ENCODE peak calls at places on chromosomes 6 and 20, in ten cellular contexts. One of them, this sample, is unnamed.
A peak's percentile ranks its signal among the peaks of the same experiment; 100 is the strongest.

GRCh38 chr20:13626724-13627123 is 12.0 kb downstream of the TASP1 start:
- DNase-seq in K562: no peak
- DNase-seq in cardiac muscle cell: no peak
- DNase-seq in psoas muscle: no peak
- DNase-seq in fibroblast of lung: no peak
- DNase-seq in aorta: no peak
- DNase-seq in left ventricle myocardium inferior: no peak
- DNase-seq in GM23248: no peak
- DNase-seq in pancreas: no peak
- DNase-seq in SK-N-SH: no peak
- DNase-seq in this sample: no peak

GRCh38 chr6:145015739-145016558 is 719.4 kb downstream of the EPM2A start:
- DNase-seq in K562: no peak
- DNase-seq in cardiac muscle cell: no peak
- DNase-seq in psoas muscle: no peak
- DNase-seq in fibroblast of lung: peak; percentile 97
- DNase-seq in aorta: no peak
- DNase-seq in left ventricle myocardium inferior: no peak
- DNase-seq in GM23248: peak; percentile 95
- DNase-seq in pancreas: no peak
- DNase-seq in SK-N-SH: no peak
- DNase-seq in this sample: no peak

GRCh38 chr6:142011156-142011555 is 121.6 kb upstream of the GJE1 start:
- DNase-seq in K562: no peak
- DNase-seq in cardiac muscle cell: no peak
- DNase-seq in psoas muscle: no peak
- DNase-seq in fibroblast of lung: peak; percentile 61
- DNase-seq in aorta: no peak
- DNase-seq in left ventricle myocardium inferior: no peak
- DNase-seq in GM23248: peak; percentile 51
- DNase-seq in pancreas: no peak
- DNase-seq in SK-N-SH: no peak
- DNase-seq in this sample: no peak

GRCh38 chr20:52972965-52973819 is 1.0 kb downstream of the TSHZ2 start:
- DNase-seq in K562: no peak
- DNase-seq in cardiac muscle cell: peak; percentile 69
- DNase-seq in psoas muscle: peak; percentile 21
- DNase-seq in fibroblast of lung: no peak
- DNase-seq in aorta: no peak
- DNase-seq in left ventricle myocardium inferior: peak; percentile 14
- DNase-seq in GM23248: peak; percentile 56
- DNase-seq in pancreas: peak; percentile 18
- DNase-seq in SK-N-SH: peak; percentile 78
- DNase-seq in this sample: peak; percentile 54

GRCh38 chr20:2206957-2207769 is 88.6 kb upstream of the TGM3 start:
- DNase-seq in K562: peak; percentile 34
- DNase-seq in cardiac muscle cell: peak; percentile 89
- DNase-seq in psoas muscle: peak; percentile 76
- DNase-seq in fibroblast of lung: peak; percentile 54
- DNase-seq in aorta: peak; percentile 92
- DNase-seq in left ventricle myocardium inferior: peak; percentile 69
- DNase-seq in GM23248: peak; percentile 88
- DNase-seq in pancreas: peak; percentile 83
- DNase-seq in SK-N-SH: peak; percentile 93
- DNase-seq in this sample: peak; percentile 69

GRCh38 chr20:24670981-24671380 is 201.6 kb downstream of the SYNDIG1 start:
- DNase-seq in K562: no peak
- DNase-seq in cardiac muscle cell: no peak
- DNase-seq in psoas muscle: no peak
- DNase-seq in fibroblast of lung: no peak
- DNase-seq in aorta: no peak
- DNase-seq in left ventricle myocardium inferior: no peak
- DNase-seq in GM23248: no peak
- DNase-seq in pancreas: no peak
- DNase-seq in SK-N-SH: no peak
- DNase-seq in this sample: no peak

GRCh38 chr6:157714153-157714490 is 108.9 kb upstream of the SNX9 start:
- DNase-seq in K562: no peak
- DNase-seq in cardiac muscle cell: peak; percentile 15
- DNase-seq in psoas muscle: no peak
- DNase-seq in fibroblast of lung: peak; percentile 80
- DNase-seq in aorta: no peak
- DNase-seq in left ventricle myocardium inferior: no peak
- DNase-seq in GM23248: peak; percentile 84
- DNase-seq in pancreas: no peak
- DNase-seq in SK-N-SH: no peak
- DNase-seq in this sample: no peak

GRCh38 chr6:140401666-140402255 is 1027.3 kb upstream of the CITED2 start:
- DNase-seq in K562: no peak
- DNase-seq in cardiac muscle cell: no peak
- DNase-seq in psoas muscle: no peak
- DNase-seq in fibroblast of lung: peak; percentile 64
- DNase-seq in aorta: no peak
- DNase-seq in left ventricle myocardium inferior: no peak
- DNase-seq in GM23248: peak; percentile 30
- DNase-seq in pancreas: no peak
- DNase-seq in SK-N-SH: no peak
- DNase-seq in this sample: no peak

GRCh38 chr6:150813319-150813992 is 52.0 kb upstream of the MTHFD1L start:
- DNase-seq in K562: no peak
- DNase-seq in cardiac muscle cell: no peak
- DNase-seq in psoas muscle: no peak
- DNase-seq in fibroblast of lung: peak; percentile 74
- DNase-seq in aorta: no peak
- DNase-seq in left ventricle myocardium inferior: no peak
- DNase-seq in GM23248: peak; percentile 82
- DNase-seq in pancreas: no peak
- DNase-seq in SK-N-SH: no peak
- DNase-seq in this sample: no peak

GRCh38 chr20:45821942-45822341 is 5.2 kb downstream of the TNNC2 start:
- DNase-seq in K562: no peak
- DNase-seq in cardiac muscle cell: no peak
- DNase-seq in psoas muscle: no peak
- DNase-seq in fibroblast of lung: no peak
- DNase-seq in aorta: no peak
- DNase-seq in left ventricle myocardium inferior: no peak
- DNase-seq in GM23248: no peak
- DNase-seq in pancreas: no peak
- DNase-seq in SK-N-SH: no peak
- DNase-seq in this sample: no peak

GRCh38 chr6:15674690-15675386 is 12.0 kb upstream of the DTNBP1 start:
- DNase-seq in K562: no peak
- DNase-seq in cardiac muscle cell: peak; percentile 39
- DNase-seq in psoas muscle: no peak
- DNase-seq in fibroblast of lung: no peak
- DNase-seq in aorta: no peak
- DNase-seq in left ventricle myocardium inferior: no peak
- DNase-seq in GM23248: no peak
- DNase-seq in pancreas: no peak
- DNase-seq in SK-N-SH: peak; percentile 43
- DNase-seq in this sample: peak; percentile 7

GRCh38 chr6:15675537-15676170 is 12.8 kb upstream of the DTNBP1 start:
- DNase-seq in K562: no peak
- DNase-seq in cardiac muscle cell: no peak
- DNase-seq in psoas muscle: no peak
- DNase-seq in fibroblast of lung: no peak
- DNase-seq in aorta: no peak
- DNase-seq in left ventricle myocardium inferior: no peak
- DNase-seq in GM23248: no peak
- DNase-seq in pancreas: no peak
- DNase-seq in SK-N-SH: no peak
- DNase-seq in this sample: no peak

GRCh38 chr6:15668918-15669317 is 6.1 kb upstream of the DTNBP1 start:
- DNase-seq in K562: no peak
- DNase-seq in cardiac muscle cell: no peak
- DNase-seq in psoas muscle: no peak
- DNase-seq in fibroblast of lung: no peak
- DNase-seq in aorta: no peak
- DNase-seq in left ventricle myocardium inferior: no peak
- DNase-seq in GM23248: no peak
- DNase-seq in pancreas: no peak
- DNase-seq in SK-N-SH: no peak
- DNase-seq in this sample: no peak

GRCh38 chr6:15677822-15678221 is 15.0 kb upstream of the DTNBP1 start:
- DNase-seq in K562: no peak
- DNase-seq in cardiac muscle cell: no peak
- DNase-seq in psoas muscle: no peak
- DNase-seq in fibroblast of lung: no peak
- DNase-seq in aorta: no peak
- DNase-seq in left ventricle myocardium inferior: no peak
- DNase-seq in GM23248: no peak
- DNase-seq in pancreas: no peak
- DNase-seq in SK-N-SH: no peak
- DNase-seq in this sample: peak; percentile 11

GRCh38 chr6:15672291-15672690 is 9.5 kb upstream of the DTNBP1 start:
- DNase-seq in K562: no peak
- DNase-seq in cardiac muscle cell: no peak
- DNase-seq in psoas muscle: no peak
- DNase-seq in fibroblast of lung: no peak
- DNase-seq in aorta: no peak
- DNase-seq in left ventricle myocardium inferior: no peak
- DNase-seq in GM23248: no peak
- DNase-seq in pancreas: no peak
- DNase-seq in SK-N-SH: no peak
- DNase-seq in this sample: no peak
- H3K4me1 ChIP-seq in K562: no peaks in the 10 kb centered on the region
- H3K4me1 ChIP-seq in cardiac muscle cell: no peaks in the 10 kb centered on the region
- H3K4me1 ChIP-seq in psoas muscle: peaks cover 38% of the 10 kb centered on the region
- H3K4me1 ChIP-seq in fibroblast of lung: no peaks in the 10 kb centered on the region
- H3K4me1 ChIP-seq in aorta: no peaks in the 10 kb centered on the region
- H3K4me1 ChIP-seq in left ventricle myocardium inferior: peaks cover 14% of the 10 kb centered on the region
- H3K4me1 ChIP-seq in GM23248: no peaks in the 10 kb centered on the region
- H3K4me1 ChIP-seq in pancreas: no peaks in the 10 kb centered on the region
- H3K4me1 ChIP-seq in SK-N-SH: peaks cover 14% of the 10 kb centered on the region
- H3K4me1 ChIP-seq in this sample: no peaks in the 10 kb centered on the region

DNA sequence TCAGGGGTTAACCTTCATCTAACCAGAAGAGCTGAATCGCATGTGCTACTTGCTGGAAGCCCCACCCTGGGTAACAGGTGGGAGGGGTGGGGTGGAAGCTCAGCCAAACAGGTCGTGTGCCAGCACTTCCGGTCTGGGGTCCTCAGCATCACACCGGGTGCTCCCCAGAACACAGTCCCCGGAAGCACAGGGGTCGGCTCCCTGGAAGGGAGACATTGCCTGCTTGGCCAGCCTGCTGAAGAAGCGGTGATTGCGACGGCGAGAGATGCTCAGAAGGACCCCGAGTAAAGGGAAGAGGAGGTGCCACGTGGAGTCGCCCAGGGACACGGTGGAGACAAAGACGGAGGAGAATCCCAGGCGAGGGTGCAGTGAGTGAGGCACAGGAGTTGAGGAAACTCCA is 36.5 kb downstream of the MYT1 start:
- DNase-seq in K562: no peak
- DNase-seq in cardiac muscle cell: no peak
- DNase-seq in psoas muscle: no peak
- DNase-seq in fibroblast of lung: no peak
- DNase-seq in aorta: no peak
- DNase-seq in left ventricle myocardium inferior: no peak
- DNase-seq in GM23248: no peak
- DNase-seq in pancreas: no peak
- DNase-seq in SK-N-SH: no peak
- DNase-seq in this sample: no peak
- H3K4me1 ChIP-seq in K562: peaks cover 13% of the 10 kb centered on the region
- H3K4me1 ChIP-seq in cardiac muscle cell: no peaks in the 10 kb centered on the region
- H3K4me1 ChIP-seq in psoas muscle: no peaks in the 10 kb centered on the region
- H3K4me1 ChIP-seq in fibroblast of lung: no peaks in the 10 kb centered on the region
- H3K4me1 ChIP-seq in aorta: no peaks in the 10 kb centered on the region
- H3K4me1 ChIP-seq in left ventricle myocardium inferior: no peaks in the 10 kb centered on the region
- H3K4me1 ChIP-seq in GM23248: no peaks in the 10 kb centered on the region
- H3K4me1 ChIP-seq in pancreas: no peaks in the 10 kb centered on the region
- H3K4me1 ChIP-seq in SK-N-SH: peaks cover 26% of the 10 kb centered on the region
- H3K4me1 ChIP-seq in this sample: peaks cover 11% of the 10 kb centered on the region

GRCh38 chr6:26379236-26380139 is 3.4 kb upstream of the BTN2A2 start:
- DNase-seq in K562: no peak
- DNase-seq in cardiac muscle cell: no peak
- DNase-seq in psoas muscle: no peak
- DNase-seq in fibroblast of lung: no peak
- DNase-seq in aorta: no peak
- DNase-seq in left ventricle myocardium inferior: no peak
- DNase-seq in GM23248: no peak
- DNase-seq in pancreas: no peak
- DNase-seq in SK-N-SH: no peak
- DNase-seq in this sample: no peak
- H3K4me1 ChIP-seq in K562: peaks cover 13% of the 10 kb centered on the region
- H3K4me1 ChIP-seq in cardiac muscle cell: no peaks in the 10 kb centered on the region
- H3K4me1 ChIP-seq in psoas muscle: no peaks in the 10 kb centered on the region
- H3K4me1 ChIP-seq in fibroblast of lung: peaks cover 2% of the 10 kb centered on the region
- H3K4me1 ChIP-seq in aorta: no peaks in the 10 kb centered on the region
- H3K4me1 ChIP-seq in left ventricle myocardium inferior: peaks cover 12% of the 10 kb centered on the region
- H3K4me1 ChIP-seq in GM23248: peaks cover 5% of the 10 kb centered on the region
- H3K4me1 ChIP-seq in pancreas: no peaks in the 10 kb centered on the region
- H3K4me1 ChIP-seq in SK-N-SH: peaks cover 7% of the 10 kb centered on the region
- H3K4me1 ChIP-seq in this sample: peaks cover 2% of the 10 kb centered on the region

GRCh38 chr6:124677874-124678273 is 284.4 kb upstream of the RNF217 start:
- DNase-seq in K562: no peak
- DNase-seq in cardiac muscle cell: no peak
- DNase-seq in psoas muscle: no peak
- DNase-seq in fibroblast of lung: no peak
- DNase-seq in aorta: no peak
- DNase-seq in left ventricle myocardium inferior: no peak
- DNase-seq in GM23248: no peak
- DNase-seq in pancreas: no peak
- DNase-seq in SK-N-SH: no peak
- DNase-seq in this sample: no peak

GRCh38 chr6:124674042-124674441 is 288.2 kb upstream of the RNF217 start:
- DNase-seq in K562: no peak
- DNase-seq in cardiac muscle cell: no peak
- DNase-seq in psoas muscle: no peak
- DNase-seq in fibroblast of lung: no peak
- DNase-seq in aorta: no peak
- DNase-seq in left ventricle myocardium inferior: no peak
- DNase-seq in GM23248: no peak
- DNase-seq in pancreas: no peak
- DNase-seq in SK-N-SH: no peak
- DNase-seq in this sample: no peak

GRCh38 chr6:124679392-124679791 is 282.8 kb upstream of the RNF217 start:
- DNase-seq in K562: no peak
- DNase-seq in cardiac muscle cell: no peak
- DNase-seq in psoas muscle: no peak
- DNase-seq in fibroblast of lung: peak; percentile 62
- DNase-seq in aorta: no peak
- DNase-seq in left ventricle myocardium inferior: no peak
- DNase-seq in GM23248: peak; percentile 42
- DNase-seq in pancreas: no peak
- DNase-seq in SK-N-SH: no peak
- DNase-seq in this sample: no peak

GRCh38 chr6:124670801-124671200 is 291.4 kb upstream of the RNF217 start:
- DNase-seq in K562: no peak
- DNase-seq in cardiac muscle cell: no peak
- DNase-seq in psoas muscle: no peak
- DNase-seq in fibroblast of lung: no peak
- DNase-seq in aorta: no peak
- DNase-seq in left ventricle myocardium inferior: no peak
- DNase-seq in GM23248: no peak
- DNase-seq in pancreas: no peak
- DNase-seq in SK-N-SH: no peak
- DNase-seq in this sample: no peak

DNA sequence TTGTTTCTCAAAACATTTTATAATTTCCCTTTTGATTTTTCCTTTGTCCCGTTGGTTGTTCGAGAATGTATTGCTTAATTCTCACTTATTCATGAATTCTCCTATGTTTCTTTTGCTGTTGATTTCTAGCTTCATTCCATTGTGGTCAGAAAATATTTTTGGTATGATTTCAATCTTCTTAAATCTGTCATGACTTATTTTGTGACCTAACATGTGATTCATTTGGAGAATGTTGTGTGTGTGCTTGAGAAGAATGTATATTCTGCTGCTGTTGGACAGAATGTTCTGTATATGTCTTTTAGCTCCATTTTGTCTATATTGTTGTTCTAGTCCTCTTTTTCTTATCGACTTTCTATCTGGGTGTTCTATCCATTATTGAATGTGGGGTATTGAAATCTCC is 286.2 kb upstream of the RNF217 start:
- DNase-seq in K562: no peak
- DNase-seq in cardiac muscle cell: no peak
- DNase-seq in psoas muscle: no peak
- DNase-seq in fibroblast of lung: peak; percentile 84
- DNase-seq in aorta: no peak
- DNase-seq in left ventricle myocardium inferior: no peak
- DNase-seq in GM23248: peak; percentile 37
- DNase-seq in pancreas: no peak
- DNase-seq in SK-N-SH: no peak
- DNase-seq in this sample: no peak
- H3K4me1 ChIP-seq in K562: no peaks in the 10 kb centered on the region
- H3K4me1 ChIP-seq in cardiac muscle cell: no peaks in the 10 kb centered on the region
- H3K4me1 ChIP-seq in psoas muscle: no peaks in the 10 kb centered on the region
- H3K4me1 ChIP-seq in fibroblast of lung: no peaks in the 10 kb centered on the region
- H3K4me1 ChIP-seq in aorta: no peaks in the 10 kb centered on the region
- H3K4me1 ChIP-seq in left ventricle myocardium inferior: no peaks in the 10 kb centered on the region
- H3K4me1 ChIP-seq in GM23248: no peaks in the 10 kb centered on the region
- H3K4me1 ChIP-seq in pancreas: no peaks in the 10 kb centered on the region
- H3K4me1 ChIP-seq in SK-N-SH: no peaks in the 10 kb centered on the region
- H3K4me1 ChIP-seq in this sample: no peaks in the 10 kb centered on the region

This sample was measured in BE2C.